ENCODE peak calls at places on chromosome 21, in seven cellular contexts. V is cardiac muscle cell, T is spleen, Y is tibial artery, D is heart left ventricle, M is left ventricle myocardium inferior, O is neural progenitor cell. S is an unnamed sample.

GRCh38 chr21:23740463-23740862 is 1866.8 kb downstream of the MRPL39 start:
- DNase-seq in M (no peak), T (no peak), O (no peak), V (no peak), Y (no peak), D (no peak), S (no peak)

GRCh38 chr21:28207776-28208175 is 784.9 kb downstream of the LTN1 start:
- DNase-seq in Y (no peak), O (no peak), D (no peak), M (no peak), V (no peak), T (no peak), S (no peak)

GRCh38 chr21:42684109-42684916 is 30.9 kb downstream of the PDE9A start:
- DNase-seq in Y (no peak), T (peak), O (no peak), M (no peak), V (no peak), D (no peak), S (no peak)

GRCh38 chr21:36125513-36126121 is 9.3 kb upstream of the CBR3 start:
- DNase-seq in T (no peak), D (no peak), O (peak), Y (no peak), M (peak), V (peak), S (no peak)

GRCh38 chr21:37412603-37413360 is 46.2 kb downstream of the DYRK1A start:
- DNase-seq in T (no peak), D (no peak), O (no peak), V (no peak), M (no peak), Y (no peak), S (no peak)

GRCh38 chr21:33643658-33644311 is 1.5 kb downstream of the ITSN1 start:
- DNase-seq in Y (no peak), O (peak), T (no peak), D (no peak), M (no peak), V (peak), S (no peak)

GRCh38 chr21:34351786-34352241 is 12.0 kb upstream of the KCNE2 start:
- DNase-seq in D (peak), M (peak), T (no peak), O (peak), V (peak), Y (no peak), S (no peak)

GRCh38 chr21:42848932-42849758 is 30.2 kb downstream of the WDR4 start:
- DNase-seq in O (no peak), V (no peak), M (no peak), Y (no peak), D (no peak), T (peak), S (no peak)

GRCh38 chr21:33586927-33587326 is 1.6 kb downstream of the DONSON start:
- DNase-seq in D (no peak), V (no peak), T (no peak), O (no peak), M (no peak), Y (no peak), S (no peak)

GRCh38 chr21:36572091-36572490 is 92.2 kb upstream of the CLDN14 start:
- DNase-seq in T (no peak), M (no peak), O (no peak), Y (no peak), V (no peak), D (no peak), S (no peak)

GRCh38 chr21:39776589-39776988 is 31.6 kb downstream of the IGSF5 start:
- DNase-seq in Y (no peak), T (no peak), O (no peak), D (no peak), V (no peak), M (no peak), S (no peak)

GRCh38 chr21:16187603-16188002 is 457.8 kb downstream of the USP25 start:
- DNase-seq in M (no peak), Y (no peak), D (no peak), O (no peak), T (no peak), V (no peak), S (no peak)

GRCh38 chr21:32198369-32198768 is 80.5 kb downstream of the MIS18A start:
- DNase-seq in Y (no peak), V (no peak), D (no peak), T (no peak), O (no peak), M (no peak), S (no peak)

GRCh38 chr21:26761174-26761915 is 83.9 kb downstream of the ADAMTS1 start:
- DNase-seq in O (no peak), D (no peak), Y (no peak), M (no peak), V (no peak), T (no peak), S (no peak)

GRCh38 chr21:36024782-36025181 is 35.5 kb downstream of the SETD4 start:
- DNase-seq in T (no peak), O (no peak), M (no peak), Y (no peak), V (no peak), D (no peak), S (no peak)

GRCh38 chr21:17911628-17912027 is 92.5 kb upstream of the C21orf91 start:
- DNase-seq in Y (no peak), D (no peak), M (no peak), O (no peak), T (no peak), V (no peak), S (no peak)

GRCh38 chr21:16588433-16588860 is 858.7 kb downstream of the USP25 start:
- DNase-seq in V (peak), O (peak), M (peak), D (peak), Y (peak), T (no peak), S (peak)

GRCh38 chr21:35927262-35927661 is 133.1 kb downstream of the SETD4 start:
- DNase-seq in V (no peak), T (no peak), M (no peak), Y (no peak), D (no peak), O (no peak), S (no peak)

GRCh38 chr21:31383770-31384169 is 39.7 kb upstream of the TIAM1 start:
- DNase-seq in V (no peak), O (no peak), T (no peak), Y (no peak), D (no peak), M (no peak), S (no peak)

GRCh38 chr21:32083175-32083574 is 195.7 kb downstream of the MIS18A start:
- DNase-seq in O (no peak), M (no peak), V (no peak), Y (no peak), D (no peak), T (no peak), S (no peak)

GRCh38 chr21:25385912-25386474 is 221.3 kb downstream of the MRPL39 start:
- DNase-seq in Y (no peak), T (no peak), O (peak), D (no peak), V (peak), M (no peak), S (no peak)

GRCh38 chr21:26091480-26092018 is 79.0 kb downstream of the APP start:
- DNase-seq in M (no peak), D (no peak), T (no peak), Y (no peak), O (no peak), V (no peak), S (no peak)

GRCh38 chr21:19557488-19557887 is 1153.9 kb upstream of the TMPRSS15 start:
- DNase-seq in O (no peak), M (no peak), V (no peak), D (no peak), Y (no peak), T (no peak), S (no peak)

GRCh38 chr21:15751561-15751960 is 21.8 kb downstream of the USP25 start:
- DNase-seq in M (no peak), T (no peak), O (no peak), V (no peak), D (no peak), Y (no peak), S (no peak)

GRCh38 chr21:29206445-29206844 is 76.0 kb downstream of the MAP3K7CL start:
- DNase-seq in V (no peak), M (no peak), D (no peak), O (no peak), Y (no peak), T (no peak), S (no peak)

GRCh38 chr21:16912075-16912474 is 600.8 kb upstream of the CXADR start:
- DNase-seq in V (no peak), D (no peak), Y (no peak), T (no peak), M (no peak), O (no peak), S (no peak)

GRCh38 chr21:36542312-36543101 is 62.6 kb upstream of the CLDN14 start:
- DNase-seq in V (peak), Y (peak), T (no peak), D (no peak), M (no peak), O (peak), S (no peak)

GRCh38 chr21:32256873-32257620 is 21.8 kb downstream of the MIS18A start:
- DNase-seq in M (peak), V (peak), Y (peak), D (peak), T (no peak), O (no peak), S (peak)

GRCh38 chr21:28332796-28333195 is 659.9 kb downstream of the LTN1 start:
- DNase-seq in M (no peak), O (no peak), D (no peak), V (no peak), Y (no peak), T (no peak), S (no peak)

GRCh38 chr21:21860888-21861287 is 862.7 kb downstream of the NCAM2 start:
- DNase-seq in V (no peak), M (no peak), T (no peak), O (no peak), Y (no peak), D (no peak), S (no peak)

GRCh38 chr21:30336596-30336995 is 898 bp downstream of the KRTAP27-1 start:
- DNase-seq in M (no peak), Y (no peak), T (no peak), V (no peak), D (no peak), O (no peak), S (no peak)

GRCh38 chr21:35509004-35509704 is 460.1 kb upstream of the RUNX1 start:
- DNase-seq in O (no peak), M (no peak), Y (no peak), V (no peak), D (no peak), T (no peak), S (no peak)

GRCh38 chr21:34639882-34640788 is 25.2 kb upstream of the RCAN1 start:
- DNase-seq in T (no peak), O (no peak), M (no peak), D (no peak), V (no peak), Y (no peak), S (no peak)

GRCh38 chr21:16302851-16303282 is 573.1 kb downstream of the USP25 start:
- DNase-seq in D (peak), O (no peak), V (peak), Y (peak), M (no peak), T (no peak), S (peak)

GRCh38 chr21:29289317-29289716 is 9.4 kb upstream of the BACH1 start:
- DNase-seq in V (no peak), O (no peak), M (no peak), D (no peak), Y (no peak), T (no peak), S (no peak)

GRCh38 chr21:29423521-29423920 is 124.8 kb downstream of the BACH1 start:
- DNase-seq in M (no peak), D (no peak), V (no peak), Y (no peak), T (no peak), O (no peak), S (no peak)

GRCh38 chr21:29196664-29197052 is 66.2 kb downstream of the MAP3K7CL start:
- DNase-seq in M (no peak), T (no peak), O (no peak), D (no peak), Y (no peak), V (no peak), S (no peak)

GRCh38 chr21:41378849-41379248 is 17.0 kb downstream of the MX2 start:
- DNase-seq in M (no peak), D (peak), Y (peak), T (no peak), V (no peak), O (no peak), S (no peak)
- TF ChIP-seq CTCF in M (no peak), D (no peak), Y (no peak), T (no peak), V (no peak), O (peak), S (no peak)

DNA sequence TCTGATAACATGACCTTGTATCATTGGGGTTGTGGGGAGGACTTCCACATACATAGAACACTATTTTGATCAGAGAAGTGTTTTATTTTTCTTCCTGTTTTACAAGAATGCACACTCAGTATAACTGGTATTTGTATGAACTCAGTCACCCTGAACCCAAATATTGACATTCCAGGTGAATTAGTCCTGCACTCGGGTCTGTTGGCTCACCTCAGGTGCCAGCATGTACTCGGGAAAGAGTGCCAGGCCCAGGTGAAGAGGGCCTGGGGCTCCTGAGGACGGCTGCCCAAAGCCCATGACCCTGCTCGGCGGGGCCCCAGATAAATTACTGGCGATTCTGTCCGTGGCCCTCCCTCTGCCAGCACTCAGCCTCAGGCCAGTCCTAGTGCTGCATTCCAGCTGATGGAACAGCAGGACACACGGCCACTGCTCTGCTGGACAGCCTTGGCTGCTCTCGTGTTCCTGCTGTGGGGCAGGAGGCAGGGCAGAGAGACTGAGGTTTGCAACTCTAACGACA is 75.4 kb upstream of the TMPRSS2 start:
- DNase-seq in Y (no peak), D (no peak), V (no peak), O (no peak), M (no peak), T (no peak), S (no peak)
- H3K27ac ChIP-seq in Y (no peak), D (no peak), V (no peak), O (no peak), M (no peak), T (no peak), S (no peak)

GRCh38 chr21:38699048-38699447 is 106.7 kb upstream of the ETS2 start:
- DNase-seq in Y (no peak), M (no peak), T (no peak), O (peak), D (no peak), V (no peak), S (no peak)
- TF ChIP-seq CTCF in Y (no peak), M (peak), T (no peak), O (peak), D (peak), V (peak), S (no peak)

GRCh38 chr21:14522689-14523088 is 23.4 kb downstream of the SAMSN1 start:
- DNase-seq in Y (no peak), V (no peak), D (no peak), T (no peak), M (no peak), O (no peak), S (no peak)

GRCh38 chr21:14520535-14520934 is 25.6 kb downstream of the SAMSN1 start:
- DNase-seq in Y (no peak), D (peak), O (no peak), T (peak), V (no peak), M (no peak), S (no peak)

GRCh38 chr21:14526816-14527689 is 19.1 kb downstream of the SAMSN1 start:
- DNase-seq in Y (no peak), O (no peak), V (peak), M (no peak), T (no peak), D (no peak), S (no peak)

GRCh38 chr21:14526199-14526598 is 19.9 kb downstream of the SAMSN1 start:
- DNase-seq in V (peak), M (no peak), O (no peak), D (no peak), T (no peak), Y (no peak), S (no peak)

GRCh38 chr21:14523234-14523633 is 22.9 kb downstream of the SAMSN1 start:
- DNase-seq in Y (no peak), M (no peak), O (no peak), T (peak), V (no peak), D (no peak), S (no peak)
- H3K27ac ChIP-seq in Y (no peak), M (no peak), O (no peak), T (peak), V (no peak), D (peak), S (no peak)

GRCh38 chr21:43937051-43937832 is 72.2 kb downstream of the AGPAT3 start:
- DNase-seq in O (no peak), V (no peak), M (no peak), T (no peak), D (peak), Y (no peak), S (no peak)
- TF ChIP-seq CTCF in O (no peak), V (no peak), M (no peak), T (no peak), D (no peak), Y (no peak), S (no peak)

DNA sequence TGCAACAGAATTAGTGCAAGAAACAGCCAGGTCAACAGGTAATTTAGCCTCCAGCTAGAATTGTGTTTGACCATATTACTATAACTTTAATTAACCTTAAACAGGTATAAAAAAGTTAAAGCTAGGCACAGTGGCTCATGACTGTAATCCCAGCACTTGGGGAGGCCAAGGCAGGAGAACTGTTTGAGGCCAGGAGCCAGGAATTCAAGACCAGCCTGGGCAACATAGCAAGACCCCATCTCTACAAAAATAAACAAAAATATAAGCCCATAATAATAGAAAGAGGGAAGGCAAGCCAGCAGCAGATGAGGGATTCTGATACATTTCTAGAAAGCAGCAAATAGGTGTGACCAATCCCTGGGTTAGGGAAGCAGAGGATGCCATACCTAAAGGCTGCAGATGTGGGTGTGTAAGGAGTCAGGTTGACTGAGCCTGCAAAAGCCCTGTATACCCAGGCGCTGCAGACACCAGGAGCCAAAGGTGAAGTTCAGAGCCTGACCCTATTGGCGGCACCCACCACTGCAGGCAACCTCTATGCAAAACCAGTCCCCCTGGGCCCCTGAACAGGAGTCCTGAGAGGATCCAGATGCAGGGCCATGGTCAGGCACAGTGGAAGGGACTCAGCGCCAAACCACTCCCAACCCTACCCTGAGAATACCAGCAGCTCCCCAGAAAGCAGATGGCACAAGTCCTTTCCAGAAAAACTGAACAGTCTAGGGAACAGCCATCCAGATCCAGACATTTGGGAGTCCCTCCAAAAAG is 19.3 kb upstream of the LSS start:
- DNase-seq in O (no peak), M (no peak), T (no peak), Y (no peak), V (no peak), D (no peak), S (no peak)
- H3K27ac ChIP-seq in O (no peak), M (no peak), T (no peak), Y (no peak), V (no peak), D (no peak), S (no peak)

DNA sequence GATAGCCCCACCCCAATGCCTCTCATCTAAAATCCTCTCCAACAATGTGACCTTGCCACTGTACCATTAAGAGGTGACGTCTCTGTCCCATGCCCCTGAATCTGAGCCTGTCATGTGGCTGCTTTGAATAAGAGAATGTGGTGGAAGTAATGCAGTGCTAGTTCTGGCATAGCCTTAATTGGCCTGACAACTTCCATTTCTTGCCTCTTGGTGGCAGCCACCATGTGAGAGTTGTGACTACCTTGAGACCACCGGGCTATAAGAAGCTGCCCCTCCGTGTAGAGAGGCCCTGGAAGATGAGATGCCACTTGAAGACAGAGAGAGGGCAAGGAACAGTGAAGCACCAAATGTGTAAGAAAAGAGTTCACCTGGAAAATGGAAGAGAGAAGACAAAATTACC is 95.4 kb downstream of the POFUT2 start:
- DNase-seq in D (no peak), M (no peak), T (no peak), V (no peak), Y (no peak), O (peak), S (no peak)
- TF ChIP-seq CTCF in D (no peak), M (no peak), T (no peak), V (no peak), Y (no peak), O (peak), S (no peak)

DNA sequence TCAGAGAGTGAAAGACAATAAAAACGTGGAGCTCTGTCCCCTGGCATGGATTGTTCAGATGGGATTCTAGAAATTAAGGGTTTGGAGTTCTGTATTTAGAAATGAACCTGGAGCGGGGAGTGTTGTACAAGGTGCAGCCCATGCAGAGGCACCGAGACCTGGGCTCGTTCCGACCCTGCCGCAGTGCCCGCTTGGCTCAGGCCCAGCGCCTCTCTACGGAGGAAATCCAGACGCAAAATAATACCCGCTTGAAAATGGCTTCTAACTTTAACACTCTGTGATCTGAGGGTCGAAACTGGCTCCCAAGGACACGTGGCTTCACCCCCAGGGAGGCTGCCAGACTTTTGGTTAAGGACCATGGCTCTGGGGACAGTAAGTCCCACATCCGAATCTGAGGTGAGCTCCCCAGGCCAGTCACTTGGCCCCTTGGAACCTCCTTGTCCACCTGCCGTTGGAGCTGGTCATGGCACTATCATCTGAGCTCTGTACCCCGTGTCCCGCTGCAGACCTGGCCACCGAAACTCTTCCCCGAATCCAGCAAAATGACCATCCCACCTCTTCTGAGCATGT is 68.5 kb upstream of the FAM3B start:
- DNase-seq in T (no peak), V (no peak), O (no peak), M (no peak), D (no peak), Y (no peak), S (no peak)
- H3K27ac ChIP-seq in T (no peak), V (no peak), O (no peak), M (no peak), D (no peak), Y (peak), S (no peak)